ENCODE peak calls at places on chromosomes 4 and X, in seven cellular contexts. M, C, Z, Q, G, A and I are unnamed samples.

GRCh38 chrX:54357414-54358377 is at the start of gene WNK3:
- DNase-seq in M (peak), C (peak), Z (no peak), Q (peak), G (peak), A (peak), I (peak)

GRCh38 chrX:23235051-23235450 is 99.6 kb upstream of the PTCHD1 start:
- DNase-seq in M (no peak), C (no peak), Z (no peak), Q (no peak), G (no peak), A (no peak), I (no peak)

GRCh38 chrX:1316527-1316926 is 20.1 kb upstream of the IL3RA start:
- DNase-seq in M (no peak), C (no peak), Z (peak), Q (no peak), G (peak), A (peak), I (no peak)

GRCh38 chr4:33025236-33025635 is 2305.1 kb downstream of the PCDH7 start:
- DNase-seq in M (no peak), C (no peak), Z (no peak), Q (no peak), G (no peak), A (no peak), I (no peak)

GRCh38 chr4:105845559-105845958 is 49.7 kb upstream of the NPNT start:
- DNase-seq in M (no peak), C (no peak), Z (no peak), Q (no peak), G (no peak), A (no peak), I (no peak)

GRCh38 chrX:8103655-8104054 is 67.4 kb downstream of the VCX2 start:
- DNase-seq in M (no peak), C (no peak), Z (no peak), Q (no peak), G (no peak), A (no peak), I (no peak)

GRCh38 chr4:31045724-31046318 is 325.7 kb downstream of the PCDH7 start:
- DNase-seq in M (no peak), C (no peak), Z (no peak), Q (peak), G (no peak), A (peak), I (no peak)

GRCh38 chr4:17511041-17511949 is 595 bp downstream of the QDPR start:
- DNase-seq in M (peak), C (no peak), Z (no peak), Q (peak), G (peak), A (peak), I (no peak)

GRCh38 chr4:117400039-117400835 is 314.9 kb upstream of the TRAM1L1 start:
- DNase-seq in M (no peak), C (no peak), Z (peak), Q (peak), G (no peak), A (no peak), I (no peak)

GRCh38 chr4:150242820-150243458 is 164.7 kb downstream of the DCLK2 start:
- DNase-seq in M (no peak), C (peak), Z (no peak), Q (peak), G (no peak), A (no peak), I (no peak)

GRCh38 chrX:55452825-55453124 is 848 bp downstream of the MAGEH1 start:
- DNase-seq in M (no peak), C (no peak), Z (no peak), Q (no peak), G (no peak), A (no peak), I (no peak)

GRCh38 chrX:47384502-47384901 is 14.1 kb downstream of the ZNF157 start:
- DNase-seq in M (no peak), C (no peak), Z (peak), Q (peak), G (peak), A (peak), I (peak)

GRCh38 chr4:94757192-94758140 is at the start of gene BMPR1B:
- DNase-seq in M (no peak), C (no peak), Z (no peak), Q (peak), G (no peak), A (no peak), I (no peak)

GRCh38 chr4:56475917-56476316 is 8.5 kb downstream of the SRP72 start:
- DNase-seq in M (no peak), C (no peak), Z (no peak), Q (no peak), G (no peak), A (no peak), I (no peak)

GRCh38 chr4:173536808-173537429 is 6.9 kb upstream of the HAND2 start:
- DNase-seq in M (no peak), C (no peak), Z (no peak), Q (no peak), G (no peak), A (no peak), I (no peak)

GRCh38 chr4:165177725-165178666 is 29.4 kb upstream of the KLHL2 start:
- DNase-seq in M (no peak), C (no peak), Z (no peak), Q (no peak), G (no peak), A (no peak), I (no peak)

GRCh38 chr4:1241936-1242505 is 6.9 kb downstream of the CTBP1 start:
- DNase-seq in M (no peak), C (no peak), Z (no peak), Q (no peak), G (peak), A (no peak), I (peak)

GRCh38 chr4:89307446-89308160 is at the start of gene GPRIN3:
- DNase-seq in M (peak), C (no peak), Z (no peak), Q (no peak), G (peak), A (peak), I (peak)

GRCh38 chrX:149040873-149041535 is 464.1 kb downstream of the IDS start:
- DNase-seq in M (no peak), C (no peak), Z (no peak), Q (no peak), G (no peak), A (no peak), I (no peak)

GRCh38 chr4:145346081-145346480 is 135.6 kb upstream of the SMAD1 start:
- DNase-seq in M (no peak), C (no peak), Z (no peak), Q (no peak), G (no peak), A (no peak), I (no peak)

GRCh38 chrX:94600077-94600476 is 926.1 kb downstream of the FAM133A start:
- DNase-seq in M (no peak), C (no peak), Z (no peak), Q (no peak), G (no peak), A (peak), I (no peak)

GRCh38 chr4:48904101-48904500 is 2.5 kb downstream of the OCIAD2 start:
- DNase-seq in M (no peak), C (no peak), Z (no peak), Q (no peak), G (no peak), A (no peak), I (no peak)

GRCh38 chrX:11172413-11172812 is 61.3 kb downstream of the HCCS start:
- DNase-seq in M (no peak), C (no peak), Z (no peak), Q (no peak), G (no peak), A (no peak), I (no peak)

GRCh38 chrX:28550331-28550872 is 36.8 kb upstream of the IL1RAPL1 start:
- DNase-seq in M (no peak), C (no peak), Z (no peak), Q (no peak), G (no peak), A (no peak), I (no peak)

GRCh38 chrX:136156560-136157117 is 9.3 kb downstream of the FHL1 start:
- DNase-seq in M (no peak), C (no peak), Z (no peak), Q (no peak), G (no peak), A (no peak), I (no peak)

GRCh38 chr4:38681283-38682066 is 17.5 kb downstream of the KLF3 start:
- DNase-seq in M (no peak), C (no peak), Z (no peak), Q (peak), G (no peak), A (no peak), I (no peak)

GRCh38 chrX:79477691-79478090 is 110.6 kb upstream of the ITM2A start:
- DNase-seq in M (no peak), C (no peak), Z (no peak), Q (no peak), G (no peak), A (no peak), I (no peak)

GRCh38 chr4:186876961-186877626 is 153.4 kb upstream of the FAT1 start:
- DNase-seq in M (no peak), C (no peak), Z (no peak), Q (no peak), G (no peak), A (no peak), I (no peak)

GRCh38 chrX:97039363-97040029 is 155.8 kb downstream of the RPA4 start:
- DNase-seq in M (no peak), C (no peak), Z (no peak), Q (peak), G (peak), A (no peak), I (no peak)

GRCh38 chr4:52054254-52054653 is 3.1 kb downstream of the SPATA18 start:
- DNase-seq in M (no peak), C (no peak), Z (no peak), Q (no peak), G (no peak), A (no peak), I (no peak)

GRCh38 chrX:51178352-51178751 is 154.3 kb upstream of the NUDT10 start:
- DNase-seq in M (no peak), C (no peak), Z (no peak), Q (no peak), G (no peak), A (no peak), I (no peak)

GRCh38 chr4:25861951-25862410 is 807 bp downstream of the SEL1L3 start:
- DNase-seq in M (no peak), C (no peak), Z (no peak), Q (peak), G (peak), A (peak), I (peak)

GRCh38 chr4:25861422-25861926 is 1.3 kb downstream of the SEL1L3 start:
- DNase-seq in M (no peak), C (no peak), Z (no peak), Q (peak), G (no peak), A (no peak), I (no peak)

GRCh38 chr4:25862411-25863346 is at the start of gene SEL1L3:
- DNase-seq in M (peak), C (peak), Z (no peak), Q (no peak), G (peak), A (peak), I (peak)

GRCh38 chr4:25863906-25864418 is 1.2 kb upstream of the SEL1L3 start:
- DNase-seq in M (no peak), C (no peak), Z (no peak), Q (no peak), G (no peak), A (no peak), I (no peak)

GRCh38 chr4:25863347-25863784 is 578 bp upstream of the SEL1L3 start:
- DNase-seq in M (no peak), C (no peak), Z (no peak), Q (no peak), G (no peak), A (peak), I (no peak)
- TF ChIP-seq CTCF in M (no peak), C (peak), Z (peak), Q (peak), G (peak), A (no peak), I (no peak)

DNA sequence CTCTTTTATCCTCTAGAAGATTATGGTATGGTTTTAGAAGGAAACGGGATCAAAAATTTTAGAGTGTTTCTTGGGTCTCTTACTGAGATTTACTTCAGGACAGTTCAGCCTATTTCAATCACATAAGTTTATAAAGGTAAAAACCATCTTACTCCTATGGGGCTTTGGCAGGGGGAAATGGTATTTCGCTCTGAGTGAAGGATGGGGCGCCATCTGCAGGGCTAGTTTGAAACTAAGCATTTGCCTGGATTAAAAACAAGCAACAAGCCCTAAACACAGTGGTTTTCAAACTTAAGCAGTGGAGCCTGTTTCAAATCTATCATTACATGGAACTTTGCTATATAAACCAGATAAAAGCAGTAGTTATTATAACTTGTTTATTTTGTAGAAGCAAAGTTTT is 361.5 kb upstream of the FMR1 start:
- DNase-seq in M (no peak), C (no peak), Z (no peak), Q (no peak), G (no peak), A (no peak), I (no peak)
- TF ChIP-seq CTCF in M (no peak), C (peak), Z (no peak), Q (no peak), G (peak), A (no peak), I (no peak)

GRCh38 chr4:23219779-23220408 is 527.2 kb downstream of the GBA3 start:
- DNase-seq in M (no peak), C (no peak), Z (no peak), Q (no peak), G (no peak), A (no peak), I (no peak)
- TF ChIP-seq CTCF in M (no peak), C (no peak), Z (no peak), Q (no peak), G (no peak), A (no peak), I (no peak)

DNA sequence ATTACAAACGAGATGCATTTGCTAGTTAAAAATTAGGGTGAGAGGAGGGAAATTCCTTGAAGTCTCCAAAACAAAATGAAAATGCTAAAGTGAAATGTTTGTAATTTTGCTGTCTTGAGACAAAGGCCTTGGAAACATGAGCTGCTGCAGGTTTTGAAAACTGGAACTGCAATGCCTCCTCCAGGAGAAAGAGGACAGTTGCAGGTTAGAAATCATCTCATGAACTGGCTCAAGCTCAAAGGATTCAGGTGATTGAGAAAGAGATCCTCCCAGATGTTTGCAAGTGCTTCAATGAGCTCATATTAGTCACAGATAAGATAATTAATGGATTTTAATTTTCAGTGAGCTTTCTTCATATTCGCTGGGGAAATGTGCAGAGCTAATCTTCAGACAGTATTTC is 32.4 kb downstream of the SMPX start:
- DNase-seq in M (no peak), C (no peak), Z (no peak), Q (peak), G (no peak), A (no peak), I (no peak)
- TF ChIP-seq CTCF in M (no peak), C (peak), Z (peak), Q (peak), G (peak), A (no peak), I (no peak)

DNA sequence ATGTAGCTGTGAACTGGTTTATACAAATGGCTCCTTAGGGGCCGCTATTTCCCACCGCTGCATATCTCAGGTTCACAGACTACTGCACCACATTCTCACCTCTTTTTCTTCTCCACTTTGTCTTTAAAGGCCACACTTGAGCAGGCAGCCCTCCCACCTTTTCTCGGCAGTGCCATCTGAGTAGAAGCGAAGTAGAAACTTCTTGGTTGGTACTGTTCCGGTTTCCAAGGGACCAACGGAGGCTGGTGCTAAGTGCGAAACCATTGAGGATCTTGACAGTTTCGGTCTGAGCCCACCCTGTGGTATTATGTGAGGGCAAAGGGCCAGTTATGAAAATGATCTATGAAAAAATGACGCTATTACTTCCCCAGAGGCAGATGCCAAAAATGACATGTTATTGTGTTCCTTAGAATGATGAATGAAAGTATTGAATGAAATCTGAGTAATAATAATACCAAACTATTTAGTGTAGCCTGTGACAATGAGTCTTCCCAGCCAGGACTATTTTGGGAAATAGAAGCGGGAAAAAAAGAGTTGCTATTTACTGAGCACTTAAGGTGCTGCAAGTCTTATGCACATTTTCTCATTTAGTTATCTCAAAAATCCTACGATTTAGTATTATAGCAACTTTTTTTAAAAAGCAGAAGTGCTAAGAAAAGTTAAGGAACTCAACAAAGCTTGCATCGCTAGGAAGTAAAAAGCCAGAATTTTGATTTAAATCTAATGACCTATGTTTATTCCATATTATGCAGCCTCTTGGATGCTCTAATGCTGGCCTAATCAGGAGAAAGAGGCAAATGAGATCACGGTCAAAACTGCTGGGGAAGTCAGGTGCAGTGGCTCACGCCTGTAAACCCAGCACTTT is 29.6 kb upstream of the CHRNA9 start:
- DNase-seq in M (peak), C (no peak), Z (no peak), Q (no peak), G (no peak), A (no peak), I (peak)
- TF ChIP-seq CTCF in M (no peak), C (no peak), Z (no peak), Q (no peak), G (no peak), A (no peak), I (no peak)

DNA sequence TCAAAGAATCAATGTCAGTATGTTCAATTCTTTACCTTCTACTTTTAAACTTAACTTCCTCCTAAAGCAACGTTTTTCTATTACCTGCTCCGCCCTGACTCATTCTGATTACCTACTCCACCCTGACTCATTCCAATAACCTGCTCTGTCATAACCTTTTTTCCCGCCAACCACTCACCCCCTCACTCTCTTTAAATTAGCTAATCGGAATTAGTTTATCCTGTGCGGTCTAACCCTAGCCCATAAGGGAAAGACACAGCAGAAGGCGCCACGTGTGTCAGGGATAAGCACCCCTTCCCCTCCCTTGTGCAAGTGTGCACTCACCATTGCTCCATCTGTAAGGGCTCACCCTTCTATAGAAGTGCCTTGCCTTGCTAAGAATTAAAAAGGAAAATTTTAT is 64.4 kb downstream of the EIF4E start:
- DNase-seq in M (no peak), C (no peak), Z (no peak), Q (no peak), G (no peak), A (no peak), I (no peak)
- TF ChIP-seq CTCF in M (no peak), C (no peak), Z (no peak), Q (no peak), G (no peak), A (no peak), I (no peak)